ENCODE peak calls at places on chromosomes 7 and 10, in ten cellular contexts. O is astrocyte of the cerebellum; V is M059J; B is GM20000; W is choroid plexus epithelial cell; Z is frontal cortex; M is activated effector memory CD4-positive, alpha-beta T cell treated with Interleukin-2 at 50 U/mL for 16 hours; S is brain pericyte; U is GM23248; G is naive thymus-derived CD8-positive, alpha-beta T cell. T is an unnamed sample.

GRCh38 chr7:64997927-64998391 is 7.1 kb upstream of the ZNF117 start:
- DNase-seq in B (no peak), Z (no peak), S (no peak), G (no peak), M (no peak), U (peak), O (no peak), V (no peak), W (peak), T (no peak)

GRCh38 chr7:130908345-130909160 is 174.5 kb upstream of the KLF14 start:
- DNase-seq in G (no peak), W (no peak), M (no peak), V (no peak), S (no peak), Z (no peak), U (peak), B (no peak), O (no peak), T (no peak)

GRCh38 chr7:139687980-139688632 is 89.7 kb downstream of the HIPK2 start:
- DNase-seq in W (peak), S (no peak), Z (no peak), V (peak), G (no peak), O (no peak), B (no peak), U (peak), M (no peak), T (peak)

GRCh38 chr7:54783952-54784351 is 24.9 kb upstream of the SEC61G start:
- DNase-seq in G (no peak), W (no peak), U (no peak), Z (no peak), M (no peak), B (no peak), S (no peak), O (no peak), V (no peak), T (no peak)

GRCh38 chr7:41005381-41005901 is 697.4 kb downstream of the INHBA start:
- DNase-seq in S (no peak), B (no peak), Z (no peak), U (peak), M (no peak), W (peak), O (peak), G (no peak), V (peak), T (peak)

GRCh38 chr7:73973091-73973490 is 54.9 kb upstream of the ELN start:
- DNase-seq in M (no peak), V (no peak), G (no peak), Z (no peak), B (no peak), W (no peak), O (no peak), S (no peak), U (no peak), T (no peak)

GRCh38 chr10:49049660-49050059 is 65.7 kb downstream of the VSTM4 start:
- DNase-seq in B (no peak), W (no peak), G (no peak), Z (no peak), S (no peak), M (no peak), V (no peak), O (no peak), U (no peak), T (no peak)

GRCh38 chr10:30111340-30111980 is 52.1 kb upstream of the JCAD start:
- DNase-seq in G (no peak), S (no peak), W (peak), Z (no peak), M (no peak), U (peak), V (peak), B (no peak), O (peak), T (peak)

GRCh38 chr10:43816351-43817321 is 168.0 kb upstream of the ZNF32 start:
- DNase-seq in U (peak), V (peak), O (no peak), Z (no peak), M (peak), G (peak), S (no peak), B (peak), W (peak), T (peak)